ENCODE peak calls at places on chromosomes 12 and 14, in nine cellular contexts. I, O, V, P, X, G, D, R and C are unnamed samples.

GRCh38 chr14:35632276-35633071 is 98.5 kb downstream of the INSM2 start:
- DNase-seq in I (no peak), O (no peak), V (no peak), P (no peak), X (peak; percentile 59), G (no peak), D (no peak), R (no peak), C (no peak)

GRCh38 chr12:111056618-111057521 is 136.5 kb upstream of the MYL2 start:
- DNase-seq in I (no peak), O (peak; percentile 17), V (no peak), P (peak; percentile 67), X (no peak), G (peak; percentile 46), D (peak; percentile 47), R (no peak), C (no peak)

GRCh38 chr14:69643430-69644200 is 32.2 kb downstream of the SUSD6 start:
- DNase-seq in I (peak; percentile 35), O (no peak), V (peak; percentile 87), P (peak; percentile 46), X (peak; percentile 98), G (no peak), D (no peak), R (no peak), C (peak; percentile 91)

GRCh38 chr14:41449057-41449456 is 157.6 kb upstream of the LRFN5 start:
- DNase-seq in I (no peak), O (no peak), V (no peak), P (no peak), X (no peak), G (no peak), D (no peak), R (no peak), C (no peak)

GRCh38 chr12:2640709-2641108 is 154.1 kb upstream of the FKBP4 start:
- DNase-seq in I (peak; percentile 68), O (peak; percentile 41), V (no peak), P (no peak), X (no peak), G (no peak), D (peak; percentile 93), R (peak; percentile 65), C (no peak)

GRCh38 chr14:61233436-61233956 is 47.6 kb downstream of the TMEM30B start:
- DNase-seq in I (no peak), O (no peak), V (no peak), P (peak; percentile 6), X (peak; percentile 19), G (no peak), D (no peak), R (no peak), C (no peak)

GRCh38 chr12:100199023-100199346 is 1.6 kb upstream of the ACTR6 start:
- DNase-seq in I (no peak), O (no peak), V (peak; percentile 28), P (no peak), X (no peak), G (no peak), D (no peak), R (no peak), C (no peak)

GRCh38 chr12:60981473-60981872 is 1278.7 kb upstream of the USP15 start:
- DNase-seq in I (no peak), O (no peak), V (no peak), P (no peak), X (no peak), G (no peak), D (no peak), R (no peak), C (no peak)

GRCh38 chr12:124498178-124498869 is 69.1 kb downstream of the NCOR2 start:
- DNase-seq in I (no peak), O (no peak), V (no peak), P (no peak), X (no peak), G (no peak), D (no peak), R (no peak), C (no peak)

GRCh38 chr12:57842342-57843294 is 3.9 kb downstream of the CTDSP2 start:
- DNase-seq in I (no peak), O (peak; percentile 38), V (peak; percentile 42), P (no peak), X (no peak), G (no peak), D (no peak), R (no peak), C (no peak)

GRCh38 chr12:117447665-117448366 is 86.4 kb upstream of the NOS1 start:
- DNase-seq in I (no peak), O (no peak), V (peak; percentile 29), P (no peak), X (no peak), G (no peak), D (no peak), R (no peak), C (no peak)

GRCh38 chr12:58268080-58268479 is 326.7 kb downstream of the ATP23 start:
- DNase-seq in I (no peak), O (no peak), V (no peak), P (no peak), X (no peak), G (no peak), D (no peak), R (no peak), C (no peak)

GRCh38 chr12:45244561-45245348 is 28.9 kb downstream of the ANO6 start:
- DNase-seq in I (no peak), O (no peak), V (no peak), P (peak; percentile 59), X (no peak), G (no peak), D (no peak), R (no peak), C (no peak)

GRCh38 chr12:63845726-63846125 is 1.2 kb downstream of the SRGAP1 start:
- DNase-seq in I (no peak), O (no peak), V (peak; percentile 52), P (no peak), X (peak; percentile 29), G (no peak), D (no peak), R (no peak), C (no peak)

GRCh38 chr12:123602651-123603195 is 824 bp downstream of the DDX55 start:
- DNase-seq in I (no peak), O (peak; percentile 28), V (no peak), P (peak; percentile 47), X (no peak), G (no peak), D (no peak), R (no peak), C (no peak)

GRCh38 chr12:110906088-110906487 is 14.3 kb downstream of the MYL2 start:
- DNase-seq in I (no peak), O (peak; percentile 11), V (no peak), P (peak; percentile 76), X (no peak), G (peak; percentile 71), D (no peak), R (no peak), C (no peak)

GRCh38 chr12:4615667-4616066 is 33.2 kb downstream of the AKAP3 start:
- DNase-seq in I (no peak), O (no peak), V (no peak), P (no peak), X (no peak), G (no peak), D (no peak), R (peak; percentile 14), C (no peak)

GRCh38 chr12:121392325-121392716 is 7.6 kb upstream of the RNF34 start:
- DNase-seq in I (no peak), O (no peak), V (no peak), P (no peak), X (no peak), G (no peak), D (no peak), R (no peak), C (no peak)

GRCh38 chr12:49642370-49642802 is 19.0 kb downstream of the PRPF40B start:
- DNase-seq in I (no peak), O (no peak), V (no peak), P (no peak), X (no peak), G (no peak), D (no peak), R (no peak), C (no peak)

GRCh38 chr14:50812856-50813543 is 18.0 kb downstream of the NIN start:
- DNase-seq in I (no peak), O (no peak), V (no peak), P (no peak), X (no peak), G (no peak), D (no peak), R (no peak), C (no peak)

GRCh38 chr12:128825845-128826244 is 2.1 kb upstream of the SLC15A4 start:
- DNase-seq in I (no peak), O (no peak), V (no peak), P (no peak), X (peak; percentile 35), G (no peak), D (no peak), R (no peak), C (no peak)

GRCh38 chr14:104206281-104206904 is 68.0 kb downstream of the KIF26A start:
- DNase-seq in I (no peak), O (no peak), V (peak; percentile 79), P (no peak), X (peak; percentile 71), G (no peak), D (no peak), R (peak; percentile 26), C (no peak)

GRCh38 chr12:104083769-104084475 is 19.6 kb downstream of the HCFC2 start:
- DNase-seq in I (no peak), O (no peak), V (no peak), P (peak; percentile 75), X (no peak), G (peak; percentile 56), D (no peak), R (no peak), C (no peak)

GRCh38 chr12:124323771-124324530 is 29.1 kb downstream of the RFLNA start:
- DNase-seq in I (no peak), O (no peak), V (no peak), P (no peak), X (no peak), G (no peak), D (no peak), R (no peak), C (no peak)

GRCh38 chr14:72904840-72905561 is 11.1 kb upstream of the DPF3 start:
- DNase-seq in I (peak; percentile 44), O (peak; percentile 71), V (peak; percentile 69), P (peak; percentile 73), X (peak; percentile 38), G (no peak), D (peak; percentile 65), R (peak; percentile 73), C (peak; percentile 63)